ENCODE peak calls at places on chromosomes 2 and 18, in eight cellular contexts. V is GM23248; F is endothelial cell of umbilical vein; W is left lung; T is heart left ventricle; C is CD8-positive, alpha-beta T cell; O is transverse colon; Y is psoas muscle. G is an unnamed sample.
A peak's percentile ranks its signal among the peaks of the same experiment; 100 is the strongest.

GRCh38 chr18:63040788-63041410 is 278.7 kb downstream of the BCL2 start:
- DNase-seq in T (no peak), O (no peak), V (no peak), W (no peak), Y (no peak), C (no peak), F (no peak), G (no peak)

GRCh38 chr2:239546541-239546940 is 145.7 kb upstream of the HDAC4 start:
- DNase-seq in F (no peak), O (no peak), W (no peak), C (no peak), Y (no peak), V (no peak), T (no peak), G (no peak)

GRCh38 chr2:102396012-102396411 is 26.9 kb upstream of the IL18RAP start:
- DNase-seq in O (no peak), V (no peak), C (no peak), W (no peak), T (no peak), F (no peak), Y (no peak), G (no peak)

GRCh38 chr2:123209185-123209584 is 815.9 kb upstream of the CNTNAP5 start:
- DNase-seq in T (no peak), W (no peak), O (no peak), F (no peak), Y (no peak), C (no peak), V (no peak), G (no peak)

GRCh38 chr2:128783896-128784295 is 465.2 kb upstream of the HS6ST1 start:
- DNase-seq in O (no peak), V (peak; percentile 18), Y (no peak), F (no peak), C (no peak), T (no peak), W (peak; percentile 59), G (peak; percentile 31)

GRCh38 chr2:60633615-60634014 is 80.2 kb upstream of the BCL11A start:
- DNase-seq in T (no peak), W (no peak), C (no peak), Y (no peak), F (no peak), O (no peak), V (no peak), G (no peak)

GRCh38 chr18:2325308-2325849 is 245.9 kb downstream of the METTL4 start:
- DNase-seq in C (no peak), T (no peak), W (no peak), V (no peak), O (no peak), F (no peak), Y (no peak), G (no peak)

GRCh38 chr2:226611944-226612318 is 187.7 kb downstream of the IRS1 start:
- DNase-seq in V (peak; percentile 83), T (no peak), C (no peak), W (no peak), F (no peak), O (no peak), Y (no peak), G (no peak)

GRCh38 chr2:225122582-225123486 is 80.6 kb upstream of the DOCK10 start:
- DNase-seq in F (peak; percentile 15), O (no peak), C (no peak), W (no peak), V (peak; percentile 56), T (no peak), Y (no peak), G (no peak)

GRCh38 chr2:46856336-46856735 is 59.3 kb downstream of the MCFD2 start:
- DNase-seq in T (no peak), V (no peak), C (no peak), O (no peak), F (no peak), W (no peak), Y (no peak), G (no peak)

GRCh38 chr2:223735035-223735640 is 102.2 kb downstream of the AP1S3 start:
- DNase-seq in V (no peak), O (no peak), W (no peak), C (no peak), Y (no peak), F (peak; percentile 32), T (no peak), G (no peak)

GRCh38 chr18:75341897-75342296 is 85.6 kb downstream of the SMIM21 start:
- DNase-seq in F (no peak), C (no peak), W (no peak), V (no peak), Y (no peak), O (no peak), T (no peak), G (no peak)

GRCh38 chr2:2974982-2975381 is 402.6 kb downstream of the EIPR1 start:
- DNase-seq in V (no peak), C (no peak), F (no peak), T (no peak), Y (no peak), O (no peak), W (no peak), G (no peak)

GRCh38 chr2:69615078-69615630 is 28.4 kb downstream of the AAK1 start:
- DNase-seq in O (no peak), C (no peak), W (no peak), V (no peak), T (no peak), Y (no peak), F (no peak), G (no peak)

DNA sequence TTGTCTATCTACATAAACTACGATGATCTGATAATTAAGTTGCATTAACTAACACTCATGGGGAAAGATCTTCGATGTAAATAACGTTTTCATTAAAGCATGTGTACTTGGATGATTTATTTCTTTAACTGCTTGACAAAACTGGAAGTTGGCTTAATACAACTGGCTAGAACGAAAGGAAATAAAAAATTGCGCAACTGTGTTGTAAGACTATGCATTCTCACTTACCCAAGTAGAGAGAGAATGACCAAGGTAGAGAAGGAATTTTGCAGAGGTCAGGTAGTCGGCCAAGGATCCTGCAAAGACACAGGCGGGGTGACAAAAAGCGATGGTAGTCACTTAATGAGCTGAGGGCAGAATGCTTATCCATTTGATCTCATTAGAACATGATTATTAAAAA is 1.0 kb downstream of the SLC40A1 start:
- DNase-seq in O (no peak), C (no peak), V (peak; percentile 26), F (peak; percentile 48), T (no peak), W (no peak), Y (no peak), G (no peak)
- H3K27me3 ChIP-seq in O (no peaks in the 10 kb centered on the region), C (no peaks in the 10 kb centered on the region), V (peaks cover 35% of the 10 kb centered on the region), F (no peaks in the 10 kb centered on the region), T (no peaks in the 10 kb centered on the region), W (peaks cover 4% of the 10 kb centered on the region), Y (no peaks in the 10 kb centered on the region), G (no peaks in the 10 kb centered on the region)

GRCh38 chr2:211498551-211499205 is 942.3 kb downstream of the CPS1 start:
- DNase-seq in Y (no peak), F (no peak), T (no peak), O (no peak), C (no peak), W (no peak), V (no peak), G (no peak)
- H3K4me1 ChIP-seq in Y (no peaks in the 10 kb centered on the region), F (no peaks in the 10 kb centered on the region), T (no peaks in the 10 kb centered on the region), O (no peaks in the 10 kb centered on the region), C (no peaks in the 10 kb centered on the region), W (no peaks in the 10 kb centered on the region), V (no peaks in the 10 kb centered on the region), G (no peaks in the 10 kb centered on the region)

DNA sequence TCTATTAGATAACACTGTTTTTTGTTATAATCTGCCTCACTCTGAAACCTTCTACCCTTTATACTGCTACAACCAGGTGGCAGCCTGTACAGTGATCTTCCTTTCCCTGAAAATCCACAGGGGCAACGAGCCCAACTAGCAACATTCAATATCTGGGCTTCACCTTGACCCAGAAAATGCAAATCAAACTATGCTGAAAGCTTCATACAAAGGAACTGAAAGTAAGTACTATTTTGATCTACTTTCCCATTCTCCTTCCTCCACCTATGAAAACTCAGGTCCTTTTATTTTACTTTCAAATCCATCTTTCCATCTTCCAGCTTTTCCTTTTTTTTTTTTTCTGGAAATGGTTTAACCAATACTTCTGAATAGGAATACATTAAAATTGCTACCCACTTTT is 175.8 kb upstream of the CCDC150 start:
- DNase-seq in T (no peak), C (no peak), F (no peak), W (no peak), Y (no peak), V (no peak), O (no peak), G (no peak)
- H3K27me3 ChIP-seq in T (no peaks in the 10 kb centered on the region), C (no peaks in the 10 kb centered on the region), F (peaks cover 14% of the 10 kb centered on the region), W (peaks cover 9% of the 10 kb centered on the region), Y (no peaks in the 10 kb centered on the region), V (no peaks in the 10 kb centered on the region), O (peaks cover 19% of the 10 kb centered on the region), G (no peaks in the 10 kb centered on the region)

GRCh38 chr2:108583903-108584520 is 49.7 kb downstream of the LIMS1 start:
- DNase-seq in F (peak; percentile 83), O (peak; percentile 66), W (no peak), T (peak; percentile 59), V (peak; percentile 85), Y (peak; percentile 29), C (peak; percentile 6), G (no peak)
- H3K4me1 ChIP-seq in F (peaks cover 63% of the 10 kb centered on the region), O (peaks cover 33% of the 10 kb centered on the region), W (peaks cover 70% of the 10 kb centered on the region), T (peaks cover 64% of the 10 kb centered on the region), V (peaks cover 43% of the 10 kb centered on the region), Y (peaks cover 49% of the 10 kb centered on the region), C (peaks cover 5% of the 10 kb centered on the region), G (peaks cover 56% of the 10 kb centered on the region)

GRCh38 chr2:10909996-10910341 is 1.8 kb upstream of the KCNF1 start:
- DNase-seq in C (no peak), V (no peak), W (no peak), T (no peak), O (no peak), F (no peak), Y (no peak), G (no peak)
- H3K27me3 ChIP-seq in C (no peaks in the 10 kb centered on the region), V (peaks cover 5% of the 10 kb centered on the region), W (peaks cover 58% of the 10 kb centered on the region), T (peaks cover 44% of the 10 kb centered on the region), O (peaks cover 44% of the 10 kb centered on the region), F (peaks cover 25% of the 10 kb centered on the region), Y (peaks cover 38% of the 10 kb centered on the region), G (no peaks in the 10 kb centered on the region)